ENCODE peak calls at places on chromosomes 2 and 18, in five cellular contexts. One of them, this sample, is unnamed.

GRCh38 chr2:72103690-72104089 is 44.0 kb downstream of the CYP26B1 start:
- DNase-seq in lower leg skin: no peak
- DNase-seq in right atrium auricular region: no peak
- DNase-seq in OCI-LY7: no peak
- DNase-seq in pancreas: no peak
- DNase-seq in this sample: peak; percentile 40

GRCh38 chr2:11411768-11412448 is 54.1 kb downstream of the E2F6 start:
- DNase-seq in lower leg skin: no peak
- DNase-seq in right atrium auricular region: no peak
- DNase-seq in OCI-LY7: peak; percentile 39
- DNase-seq in pancreas: peak; percentile 57
- DNase-seq in this sample: no peak

GRCh38 chr2:85717308-85718005 is 23.3 kb downstream of the GNLY start:
- DNase-seq in pancreas: no peak
- DNase-seq in OCI-LY7: no peak
- DNase-seq in right atrium auricular region: no peak
- DNase-seq in lower leg skin: peak; percentile 80
- DNase-seq in this sample: no peak

GRCh38 chr2:220504890-220505564 is 877.6 kb downstream of the SLC4A3 start:
- DNase-seq in right atrium auricular region: no peak
- DNase-seq in pancreas: no peak
- DNase-seq in lower leg skin: no peak
- DNase-seq in OCI-LY7: no peak
- DNase-seq in this sample: no peak

GRCh38 chr2:120394764-120395163 is 48.8 kb downstream of the INHBB start:
- DNase-seq in OCI-LY7: no peak
- DNase-seq in lower leg skin: no peak
- DNase-seq in pancreas: no peak
- DNase-seq in right atrium auricular region: no peak
- DNase-seq in this sample: peak; percentile 57

GRCh38 chr18:12857991-12858544 is 26.0 kb downstream of the PTPN2 start:
- DNase-seq in lower leg skin: no peak
- DNase-seq in pancreas: no peak
- DNase-seq in right atrium auricular region: no peak
- DNase-seq in OCI-LY7: no peak
- DNase-seq in this sample: no peak

GRCh38 chr2:16665746-16666452 is at the start of gene CYRIA:
- DNase-seq in OCI-LY7: peak; percentile 73
- DNase-seq in right atrium auricular region: no peak
- DNase-seq in pancreas: peak; percentile 50
- DNase-seq in lower leg skin: no peak
- DNase-seq in this sample: no peak

GRCh38 chr2:11505652-11506610 is 27.9 kb upstream of the GREB1 start:
- DNase-seq in lower leg skin: no peak
- DNase-seq in right atrium auricular region: no peak
- DNase-seq in pancreas: peak; percentile 41
- DNase-seq in OCI-LY7: no peak
- DNase-seq in this sample: no peak

GRCh38 chr18:10518595-10519273 is 7.1 kb upstream of the NAPG start:
- DNase-seq in lower leg skin: peak; percentile 48
- DNase-seq in right atrium auricular region: no peak
- DNase-seq in pancreas: peak; percentile 43
- DNase-seq in OCI-LY7: no peak
- DNase-seq in this sample: no peak
- TF ChIP-seq CTCF in lower leg skin: no peak
- TF ChIP-seq CTCF in right atrium auricular region: peak; percentile 27
- TF ChIP-seq CTCF in pancreas: no peak
- TF ChIP-seq CTCF in OCI-LY7: peak; percentile 18
- TF ChIP-seq CTCF in this sample: peak; percentile 59

GRCh38 chr2:237865623-237866041 is 6.2 kb downstream of the RAMP1 start:
- DNase-seq in OCI-LY7: no peak
- DNase-seq in right atrium auricular region: no peak
- DNase-seq in lower leg skin: no peak
- DNase-seq in pancreas: peak; percentile 9
- DNase-seq in this sample: no peak
- TF ChIP-seq CTCF in OCI-LY7: peak; percentile 21
- TF ChIP-seq CTCF in right atrium auricular region: no peak
- TF ChIP-seq CTCF in lower leg skin: no peak
- TF ChIP-seq CTCF in pancreas: no peak
- TF ChIP-seq CTCF in this sample: peak; percentile 20

DNA sequence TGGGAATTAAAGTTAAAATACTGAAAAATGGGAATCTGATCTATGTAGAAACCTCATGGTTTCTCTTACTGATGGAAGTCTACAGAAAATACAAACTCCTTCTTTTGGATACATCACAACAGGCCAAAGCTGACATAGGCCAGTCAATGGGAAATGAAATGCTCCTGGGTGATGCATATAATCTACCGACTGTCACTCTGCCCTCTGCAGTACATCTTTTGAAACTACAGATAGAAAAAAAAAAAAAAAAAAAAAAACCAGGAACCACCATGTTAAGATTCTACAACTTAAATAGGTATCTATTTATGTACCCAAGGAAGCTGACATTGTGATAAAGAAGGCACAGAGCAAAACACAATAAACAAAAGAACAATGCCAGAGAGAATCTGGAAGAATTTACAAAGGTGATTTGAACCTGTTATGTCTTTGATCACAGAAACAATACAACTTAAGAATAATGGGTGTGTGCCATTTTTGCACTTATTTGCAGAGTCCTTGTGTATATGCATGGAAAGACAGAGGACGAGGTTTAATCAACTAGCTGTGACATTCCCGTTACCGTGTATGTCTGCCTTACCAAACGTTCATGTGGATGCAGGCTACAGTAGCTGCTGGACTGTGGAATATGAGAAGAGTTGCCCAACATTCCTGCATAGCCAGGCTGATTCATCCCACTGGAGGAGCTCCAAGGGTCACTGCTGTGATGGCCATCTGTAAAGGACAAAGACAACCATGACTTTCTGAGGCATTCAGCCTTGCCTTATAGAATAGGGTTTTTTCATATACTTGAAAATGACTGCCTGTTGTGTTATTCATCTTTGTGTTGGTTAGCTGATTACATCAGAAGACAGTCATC is 312.7 kb downstream of the TCF4 start:
- DNase-seq in lower leg skin: no peak
- DNase-seq in right atrium auricular region: peak; percentile 71
- DNase-seq in OCI-LY7: peak; percentile 11
- DNase-seq in pancreas: no peak
- DNase-seq in this sample: no peak
- TF ChIP-seq CTCF in lower leg skin: no peak
- TF ChIP-seq CTCF in right atrium auricular region: no peak
- TF ChIP-seq CTCF in OCI-LY7: peak; percentile 51
- TF ChIP-seq CTCF in pancreas: no peak
- TF ChIP-seq CTCF in this sample: peak; percentile 47

DNA sequence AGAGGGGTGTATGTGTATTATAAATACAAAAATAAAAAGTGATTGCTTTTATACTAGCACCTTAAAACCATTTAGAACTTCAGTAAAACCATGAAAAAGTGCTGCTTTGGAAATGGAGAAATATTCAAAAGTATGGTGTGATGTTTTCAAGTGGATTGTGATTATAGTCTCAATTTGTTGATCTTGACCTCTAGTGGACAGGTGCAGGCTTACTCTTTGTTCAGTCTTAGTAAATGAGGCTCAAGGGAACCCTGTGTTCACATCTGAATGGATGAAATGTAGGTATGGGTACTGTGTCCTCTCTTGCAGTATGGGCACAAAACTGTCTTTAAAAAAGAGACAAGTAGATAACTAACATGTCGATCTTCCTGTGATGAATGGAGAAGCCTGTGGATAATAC is 145.8 kb downstream of the MCFD2 start:
- DNase-seq in pancreas: no peak
- DNase-seq in OCI-LY7: peak; percentile 10
- DNase-seq in right atrium auricular region: no peak
- DNase-seq in lower leg skin: no peak
- DNase-seq in this sample: no peak
- TF ChIP-seq CTCF in pancreas: no peak
- TF ChIP-seq CTCF in OCI-LY7: peak; percentile 58
- TF ChIP-seq CTCF in right atrium auricular region: no peak
- TF ChIP-seq CTCF in lower leg skin: no peak
- TF ChIP-seq CTCF in this sample: peak; percentile 24

GRCh38 chr2:169395821-169396374 is 33.6 kb upstream of the LRP2 start:
- DNase-seq in right atrium auricular region: no peak
- DNase-seq in lower leg skin: no peak
- DNase-seq in pancreas: no peak
- DNase-seq in OCI-LY7: no peak
- DNase-seq in this sample: no peak

GRCh38 chr2:169393068-169393590 is 30.8 kb upstream of the LRP2 start:
- DNase-seq in lower leg skin: no peak
- DNase-seq in right atrium auricular region: no peak
- DNase-seq in pancreas: no peak
- DNase-seq in OCI-LY7: no peak
- DNase-seq in this sample: no peak

DNA sequence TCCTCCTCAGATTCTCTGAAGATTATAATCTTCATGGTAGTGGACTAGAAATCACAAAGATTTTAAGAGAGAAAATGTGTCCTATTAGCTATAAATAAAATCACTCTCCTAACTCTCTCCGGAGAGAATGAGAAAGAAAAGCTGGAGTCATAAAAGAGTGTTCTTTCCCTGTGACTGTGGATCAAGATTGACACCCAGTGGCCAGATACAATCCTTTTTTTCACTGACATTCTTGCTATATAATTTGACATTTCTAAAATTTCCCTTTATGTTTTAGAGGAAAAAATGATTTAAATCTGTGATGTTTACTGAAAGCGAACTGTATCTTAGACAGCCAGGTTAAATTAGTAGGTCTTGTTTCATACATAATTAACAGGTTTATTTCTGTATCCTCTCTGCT is 35.4 kb upstream of the LRP2 start:
- DNase-seq in OCI-LY7: no peak
- DNase-seq in pancreas: no peak
- DNase-seq in right atrium auricular region: no peak
- DNase-seq in lower leg skin: no peak
- DNase-seq in this sample: no peak
- TF ChIP-seq CTCF in OCI-LY7: peak; percentile 28
- TF ChIP-seq CTCF in pancreas: no peak
- TF ChIP-seq CTCF in right atrium auricular region: no peak
- TF ChIP-seq CTCF in lower leg skin: no peak
- TF ChIP-seq CTCF in this sample: peak; percentile 77

DNA sequence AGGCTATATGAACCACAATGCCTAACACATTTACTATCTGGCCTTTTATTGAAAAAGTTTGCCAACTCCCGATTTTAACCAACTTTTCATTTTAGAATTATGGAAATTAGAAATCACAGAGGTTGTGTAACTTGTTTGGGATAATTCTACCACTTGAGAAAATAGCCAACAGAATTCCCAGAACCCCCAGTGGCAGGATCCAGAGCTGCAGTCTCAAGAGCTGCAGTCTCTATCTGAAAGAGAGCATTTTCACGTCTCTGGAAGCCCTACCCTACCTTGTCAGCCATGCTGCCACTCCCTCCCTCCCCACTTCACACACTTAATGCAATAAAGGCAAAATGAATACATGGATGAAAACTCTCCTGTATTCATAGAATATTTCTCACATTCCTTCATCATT is 23.4 kb upstream of the TSPYL6 start:
- DNase-seq in right atrium auricular region: no peak
- DNase-seq in pancreas: no peak
- DNase-seq in OCI-LY7: no peak
- DNase-seq in lower leg skin: no peak
- DNase-seq in this sample: no peak
- TF ChIP-seq CTCF in right atrium auricular region: no peak
- TF ChIP-seq CTCF in pancreas: no peak
- TF ChIP-seq CTCF in OCI-LY7: no peak
- TF ChIP-seq CTCF in lower leg skin: no peak
- TF ChIP-seq CTCF in this sample: peak; percentile 57

GRCh38 chr2:38192976-38193375 is 117.0 kb upstream of the CYP1B1 start:
- DNase-seq in pancreas: no peak
- DNase-seq in lower leg skin: no peak
- DNase-seq in OCI-LY7: no peak
- DNase-seq in right atrium auricular region: no peak
- DNase-seq in this sample: no peak
- TF ChIP-seq CTCF in pancreas: no peak
- TF ChIP-seq CTCF in lower leg skin: no peak
- TF ChIP-seq CTCF in OCI-LY7: no peak
- TF ChIP-seq CTCF in right atrium auricular region: no peak
- TF ChIP-seq CTCF in this sample: no peak

GRCh38 chr2:47767880-47768609 is 14.9 kb upstream of the MSH6 start:
- DNase-seq in right atrium auricular region: peak; percentile 72
- DNase-seq in lower leg skin: no peak
- DNase-seq in pancreas: peak; percentile 77
- DNase-seq in OCI-LY7: peak; percentile 75
- DNase-seq in this sample: peak; percentile 87
- TF ChIP-seq CTCF in right atrium auricular region: peak; percentile 97
- TF ChIP-seq CTCF in lower leg skin: peak; percentile 77
- TF ChIP-seq CTCF in pancreas: peak; percentile 98
- TF ChIP-seq CTCF in OCI-LY7: peak; percentile 99
- TF ChIP-seq CTCF in this sample: peak; percentile 100

DNA sequence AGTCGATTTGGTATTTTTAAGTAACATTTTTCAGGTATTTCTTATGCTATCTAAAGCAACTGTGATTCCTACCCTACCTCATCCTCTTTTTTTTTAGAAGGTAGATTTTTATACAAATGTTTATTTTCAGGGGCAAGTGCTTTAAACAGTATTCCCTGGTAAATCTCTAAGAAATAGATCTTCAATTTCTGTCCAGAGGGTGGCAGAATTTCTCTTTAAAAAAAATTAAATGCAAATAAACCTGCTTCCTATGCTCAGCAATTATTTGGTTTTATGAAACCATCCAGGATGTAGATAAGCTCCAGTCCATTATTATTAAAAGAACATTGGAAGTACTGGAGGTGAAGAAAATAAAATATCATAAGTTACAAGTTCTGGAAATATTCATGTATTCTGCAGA is 191.9 kb downstream of the MYO3B start:
- DNase-seq in pancreas: no peak
- DNase-seq in right atrium auricular region: no peak
- DNase-seq in lower leg skin: no peak
- DNase-seq in OCI-LY7: peak; percentile 30
- DNase-seq in this sample: no peak
- TF ChIP-seq CTCF in pancreas: peak; percentile 11
- TF ChIP-seq CTCF in right atrium auricular region: no peak
- TF ChIP-seq CTCF in lower leg skin: no peak
- TF ChIP-seq CTCF in OCI-LY7: peak; percentile 76
- TF ChIP-seq CTCF in this sample: peak; percentile 73

DNA sequence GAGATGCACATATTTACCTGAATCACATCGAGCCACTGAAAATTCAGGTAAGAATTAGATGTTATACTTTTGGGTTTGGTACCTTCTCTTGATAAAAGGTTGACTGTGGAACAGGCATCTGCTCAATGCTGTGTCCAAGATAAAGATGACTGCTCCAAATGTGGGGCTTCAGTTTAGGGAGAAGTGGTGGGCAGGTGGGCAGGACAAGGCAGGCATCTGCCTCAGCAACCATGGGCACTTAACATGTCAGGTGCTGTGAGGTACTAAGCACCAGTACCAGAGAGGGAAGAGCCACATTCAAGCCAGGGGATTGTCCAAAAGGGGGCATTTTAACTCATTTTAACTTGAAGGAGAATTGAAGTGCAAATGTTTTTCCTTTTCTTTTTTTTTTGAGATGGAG is 14.0 kb downstream of the TYMS start:
- DNase-seq in OCI-LY7: no peak
- DNase-seq in pancreas: no peak
- DNase-seq in lower leg skin: no peak
- DNase-seq in right atrium auricular region: no peak
- DNase-seq in this sample: no peak
- TF ChIP-seq CTCF in OCI-LY7: no peak
- TF ChIP-seq CTCF in pancreas: no peak
- TF ChIP-seq CTCF in lower leg skin: no peak
- TF ChIP-seq CTCF in right atrium auricular region: no peak
- TF ChIP-seq CTCF in this sample: no peak

This sample was measured in type B pancreatic cell.